ENCODE peak calls at places on chromosomes 16 and 17, in ten cellular contexts. One of them, this sample, is unnamed.

GRCh38 chr16:19936431-19936830 is 51.8 kb upstream of the GPRC5B start:
- DNase-seq in HFFc6: no peak
- DNase-seq in body of pancreas: no peak
- DNase-seq in psoas muscle: no peak
- DNase-seq in GM10248: no peak
- DNase-seq in LNCaP clone FGC: no peak
- DNase-seq in IMR-90: no peak
- DNase-seq in tibial artery: no peak
- DNase-seq in nephron progenitor cell: no peak
- DNase-seq in progenitor cell of endocrine pancreas: no peak
- DNase-seq in this sample: no peak

GRCh38 chr16:4689864-4690704 is 3.3 kb upstream of the NUDT16L1 start:
- DNase-seq in GM10248: no peak
- DNase-seq in tibial artery: no peak
- DNase-seq in psoas muscle: no peak
- DNase-seq in LNCaP clone FGC: no peak
- DNase-seq in progenitor cell of endocrine pancreas: no peak
- DNase-seq in HFFc6: no peak
- DNase-seq in IMR-90: no peak
- DNase-seq in nephron progenitor cell: no peak
- DNase-seq in body of pancreas: no peak
- DNase-seq in this sample: no peak

GRCh38 chr16:89322381-89323119 is 105.0 kb downstream of the ZNF778 start:
- DNase-seq in GM10248: no peak
- DNase-seq in LNCaP clone FGC: no peak
- DNase-seq in psoas muscle: peak
- DNase-seq in HFFc6: no peak
- DNase-seq in tibial artery: no peak
- DNase-seq in progenitor cell of endocrine pancreas: no peak
- DNase-seq in nephron progenitor cell: peak
- DNase-seq in body of pancreas: no peak
- DNase-seq in IMR-90: peak
- DNase-seq in this sample: no peak

GRCh38 chr17:77019955-77020379 is 120.8 kb upstream of the SEC14L1 start:
- DNase-seq in nephron progenitor cell: no peak
- DNase-seq in tibial artery: no peak
- DNase-seq in HFFc6: no peak
- DNase-seq in psoas muscle: no peak
- DNase-seq in GM10248: no peak
- DNase-seq in LNCaP clone FGC: no peak
- DNase-seq in progenitor cell of endocrine pancreas: no peak
- DNase-seq in IMR-90: no peak
- DNase-seq in body of pancreas: no peak
- DNase-seq in this sample: no peak

GRCh38 chr17:40540448-40540847 is 24.8 kb downstream of the CCR7 start:
- DNase-seq in tibial artery: peak
- DNase-seq in body of pancreas: no peak
- DNase-seq in IMR-90: no peak
- DNase-seq in nephron progenitor cell: no peak
- DNase-seq in LNCaP clone FGC: no peak
- DNase-seq in HFFc6: no peak
- DNase-seq in psoas muscle: no peak
- DNase-seq in progenitor cell of endocrine pancreas: no peak
- DNase-seq in GM10248: no peak
- DNase-seq in this sample: no peak

GRCh38 chr16:81842564-81843242 is 63.6 kb downstream of the PLCG2 start:
- DNase-seq in nephron progenitor cell: no peak
- DNase-seq in HFFc6: no peak
- DNase-seq in body of pancreas: no peak
- DNase-seq in GM10248: no peak
- DNase-seq in IMR-90: no peak
- DNase-seq in psoas muscle: no peak
- DNase-seq in tibial artery: no peak
- DNase-seq in LNCaP clone FGC: no peak
- DNase-seq in progenitor cell of endocrine pancreas: no peak
- DNase-seq in this sample: no peak

GRCh38 chr17:8875957-8876356 is 8.5 kb upstream of the PIK3R6 start:
- DNase-seq in tibial artery: no peak
- DNase-seq in LNCaP clone FGC: no peak
- DNase-seq in nephron progenitor cell: no peak
- DNase-seq in psoas muscle: no peak
- DNase-seq in GM10248: no peak
- DNase-seq in body of pancreas: no peak
- DNase-seq in IMR-90: peak
- DNase-seq in progenitor cell of endocrine pancreas: no peak
- DNase-seq in HFFc6: no peak
- DNase-seq in this sample: no peak

GRCh38 chr17:4950075-4950756 is 703 bp upstream of the ENO3 start:
- DNase-seq in LNCaP clone FGC: no peak
- DNase-seq in IMR-90: no peak
- DNase-seq in HFFc6: no peak
- DNase-seq in progenitor cell of endocrine pancreas: no peak
- DNase-seq in psoas muscle: peak
- DNase-seq in body of pancreas: peak
- DNase-seq in nephron progenitor cell: peak
- DNase-seq in GM10248: no peak
- DNase-seq in tibial artery: no peak
- DNase-seq in this sample: no peak

GRCh38 chr17:50198026-50198669 is 3.3 kb downstream of the COL1A1 start:
- DNase-seq in psoas muscle: peak
- DNase-seq in LNCaP clone FGC: peak
- DNase-seq in GM10248: peak
- DNase-seq in tibial artery: peak
- DNase-seq in nephron progenitor cell: peak
- DNase-seq in progenitor cell of endocrine pancreas: no peak
- DNase-seq in HFFc6: peak
- DNase-seq in IMR-90: peak
- DNase-seq in body of pancreas: peak
- DNase-seq in this sample: no peak

GRCh38 chr16:29940656-29941055 is 14.6 kb upstream of the KCTD13 start:
- DNase-seq in GM10248: no peak
- DNase-seq in psoas muscle: no peak
- DNase-seq in tibial artery: no peak
- DNase-seq in IMR-90: no peak
- DNase-seq in progenitor cell of endocrine pancreas: no peak
- DNase-seq in body of pancreas: no peak
- DNase-seq in nephron progenitor cell: no peak
- DNase-seq in LNCaP clone FGC: no peak
- DNase-seq in HFFc6: no peak
- DNase-seq in this sample: no peak

GRCh38 chr16:68265078-68265925 is 976 bp downstream of the SLC7A6 start:
- DNase-seq in progenitor cell of endocrine pancreas: no peak
- DNase-seq in HFFc6: peak
- DNase-seq in psoas muscle: peak
- DNase-seq in LNCaP clone FGC: no peak
- DNase-seq in GM10248: peak
- DNase-seq in tibial artery: peak
- DNase-seq in body of pancreas: peak
- DNase-seq in nephron progenitor cell: peak
- DNase-seq in IMR-90: peak
- DNase-seq in this sample: peak

GRCh38 chr17:68461589-68461988 is 4.3 kb upstream of the WIPI1 start:
- DNase-seq in body of pancreas: peak
- DNase-seq in psoas muscle: peak
- DNase-seq in IMR-90: no peak
- DNase-seq in tibial artery: no peak
- DNase-seq in progenitor cell of endocrine pancreas: no peak
- DNase-seq in nephron progenitor cell: no peak
- DNase-seq in HFFc6: no peak
- DNase-seq in GM10248: no peak
- DNase-seq in LNCaP clone FGC: no peak
- DNase-seq in this sample: no peak

GRCh38 chr17:7190276-7190917 is 11.2 kb upstream of the ASGR1 start:
- DNase-seq in HFFc6: no peak
- DNase-seq in progenitor cell of endocrine pancreas: no peak
- DNase-seq in body of pancreas: no peak
- DNase-seq in psoas muscle: no peak
- DNase-seq in GM10248: no peak
- DNase-seq in nephron progenitor cell: no peak
- DNase-seq in IMR-90: no peak
- DNase-seq in LNCaP clone FGC: no peak
- DNase-seq in tibial artery: no peak
- DNase-seq in this sample: no peak

GRCh38 chr17:7184091-7184488 is 4.9 kb upstream of the ASGR1 start:
- DNase-seq in GM10248: no peak
- DNase-seq in tibial artery: no peak
- DNase-seq in body of pancreas: peak
- DNase-seq in nephron progenitor cell: no peak
- DNase-seq in LNCaP clone FGC: peak
- DNase-seq in progenitor cell of endocrine pancreas: no peak
- DNase-seq in psoas muscle: no peak
- DNase-seq in HFFc6: no peak
- DNase-seq in IMR-90: no peak
- DNase-seq in this sample: no peak

GRCh38 chr17:7184647-7185046 is 5.5 kb upstream of the ASGR1 start:
- DNase-seq in HFFc6: no peak
- DNase-seq in GM10248: no peak
- DNase-seq in tibial artery: no peak
- DNase-seq in nephron progenitor cell: no peak
- DNase-seq in progenitor cell of endocrine pancreas: no peak
- DNase-seq in psoas muscle: no peak
- DNase-seq in LNCaP clone FGC: no peak
- DNase-seq in body of pancreas: no peak
- DNase-seq in IMR-90: no peak
- DNase-seq in this sample: no peak

GRCh38 chr17:7183433-7184090 is 4.4 kb upstream of the ASGR1 start:
- DNase-seq in HFFc6: no peak
- DNase-seq in body of pancreas: no peak
- DNase-seq in IMR-90: no peak
- DNase-seq in LNCaP clone FGC: no peak
- DNase-seq in tibial artery: no peak
- DNase-seq in psoas muscle: no peak
- DNase-seq in nephron progenitor cell: no peak
- DNase-seq in progenitor cell of endocrine pancreas: no peak
- DNase-seq in GM10248: no peak
- DNase-seq in this sample: no peak

DNA sequence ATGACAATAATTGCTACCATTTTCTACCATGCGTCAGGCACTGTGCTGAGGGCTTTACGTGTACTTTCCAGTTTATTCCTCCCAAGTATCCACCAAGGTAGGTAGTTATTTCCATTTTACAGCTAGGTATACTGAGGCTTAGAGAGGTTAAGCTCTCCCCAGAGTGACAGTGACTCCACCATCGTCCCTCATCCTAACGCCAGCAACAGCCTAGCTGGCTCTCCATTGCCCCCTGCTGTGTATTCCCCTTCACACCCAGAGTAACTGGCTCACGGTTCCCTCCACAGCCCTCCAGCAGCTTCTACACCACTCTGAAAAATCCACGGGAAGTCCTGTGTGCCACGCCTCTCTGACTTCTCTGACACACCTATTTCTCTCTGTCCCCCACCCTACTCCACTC is 7.1 kb upstream of the ASGR1 start:
- DNase-seq in body of pancreas: no peak
- DNase-seq in nephron progenitor cell: no peak
- DNase-seq in tibial artery: no peak
- DNase-seq in GM10248: no peak
- DNase-seq in HFFc6: no peak
- DNase-seq in IMR-90: no peak
- DNase-seq in progenitor cell of endocrine pancreas: no peak
- DNase-seq in LNCaP clone FGC: no peak
- DNase-seq in psoas muscle: no peak
- DNase-seq in this sample: no peak
- TF ChIP-seq CTCF in body of pancreas: no peak
- TF ChIP-seq CTCF in nephron progenitor cell: no peak
- TF ChIP-seq CTCF in tibial artery: no peak
- TF ChIP-seq CTCF in GM10248: no peak
- TF ChIP-seq CTCF in HFFc6: peak
- TF ChIP-seq CTCF in IMR-90: peak
- TF ChIP-seq CTCF in progenitor cell of endocrine pancreas: peak
- TF ChIP-seq CTCF in LNCaP clone FGC: peak
- TF ChIP-seq CTCF in psoas muscle: no peak
- TF ChIP-seq CTCF in this sample: peak

GRCh38 chr17:19410875-19411291 is at the start of gene RNF112:
- DNase-seq in nephron progenitor cell: no peak
- DNase-seq in IMR-90: peak
- DNase-seq in body of pancreas: no peak
- DNase-seq in GM10248: no peak
- DNase-seq in psoas muscle: peak
- DNase-seq in progenitor cell of endocrine pancreas: no peak
- DNase-seq in LNCaP clone FGC: no peak
- DNase-seq in HFFc6: peak
- DNase-seq in tibial artery: no peak
- DNase-seq in this sample: no peak
- TF ChIP-seq CTCF in nephron progenitor cell: no peak
- TF ChIP-seq CTCF in IMR-90: peak
- TF ChIP-seq CTCF in body of pancreas: no peak
- TF ChIP-seq CTCF in GM10248: no peak
- TF ChIP-seq CTCF in psoas muscle: no peak
- TF ChIP-seq CTCF in progenitor cell of endocrine pancreas: no peak
- TF ChIP-seq CTCF in LNCaP clone FGC: no peak
- TF ChIP-seq CTCF in HFFc6: no peak
- TF ChIP-seq CTCF in tibial artery: peak
- TF ChIP-seq CTCF in this sample: no peak

GRCh38 chr17:82297804-82298537 is 19.4 kb downstream of the CD7 start:
- DNase-seq in psoas muscle: peak
- DNase-seq in tibial artery: peak
- DNase-seq in LNCaP clone FGC: peak
- DNase-seq in IMR-90: peak
- DNase-seq in body of pancreas: peak
- DNase-seq in HFFc6: peak
- DNase-seq in GM10248: peak
- DNase-seq in progenitor cell of endocrine pancreas: no peak
- DNase-seq in nephron progenitor cell: no peak
- DNase-seq in this sample: peak
- TF ChIP-seq CTCF in psoas muscle: no peak
- TF ChIP-seq CTCF in tibial artery: no peak
- TF ChIP-seq CTCF in LNCaP clone FGC: no peak
- TF ChIP-seq CTCF in IMR-90: no peak
- TF ChIP-seq CTCF in body of pancreas: no peak
- TF ChIP-seq CTCF in HFFc6: peak
- TF ChIP-seq CTCF in GM10248: peak
- TF ChIP-seq CTCF in progenitor cell of endocrine pancreas: no peak
- TF ChIP-seq CTCF in nephron progenitor cell: no peak
- TF ChIP-seq CTCF in this sample: no peak

GRCh38 chr16:75727221-75727620 is 931 bp upstream of the CPHXL start:
- DNase-seq in progenitor cell of endocrine pancreas: no peak
- DNase-seq in nephron progenitor cell: no peak
- DNase-seq in LNCaP clone FGC: no peak
- DNase-seq in tibial artery: no peak
- DNase-seq in GM10248: no peak
- DNase-seq in body of pancreas: no peak
- DNase-seq in HFFc6: no peak
- DNase-seq in psoas muscle: no peak
- DNase-seq in IMR-90: no peak
- DNase-seq in this sample: no peak

GRCh38 chr16:75733305-75734141 is 7.2 kb upstream of the CPHXL start:
- DNase-seq in tibial artery: peak
- DNase-seq in HFFc6: peak
- DNase-seq in psoas muscle: no peak
- DNase-seq in body of pancreas: no peak
- DNase-seq in progenitor cell of endocrine pancreas: no peak
- DNase-seq in IMR-90: peak
- DNase-seq in nephron progenitor cell: peak
- DNase-seq in LNCaP clone FGC: no peak
- DNase-seq in GM10248: no peak
- DNase-seq in this sample: peak

DNA sequence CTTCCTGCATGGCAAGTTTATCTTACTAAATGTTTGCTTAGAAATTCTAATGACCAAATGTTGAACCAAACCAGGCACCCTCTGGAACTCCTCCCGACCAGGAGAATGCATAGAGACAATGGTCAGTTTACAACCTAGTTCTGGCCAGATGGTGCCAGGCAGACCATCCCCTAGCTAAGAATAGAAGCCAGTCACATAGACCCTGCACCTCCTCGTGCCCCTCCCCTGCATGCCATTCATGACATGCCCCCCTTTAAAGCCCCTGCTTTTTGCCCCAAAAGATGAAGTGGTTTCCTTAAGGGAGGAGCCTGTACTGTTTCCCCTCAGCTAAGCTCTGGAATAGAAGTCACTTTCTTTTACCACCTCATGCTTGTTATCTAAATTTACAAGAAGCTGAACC is 6.6 kb upstream of the CPHXL start:
- DNase-seq in psoas muscle: no peak
- DNase-seq in HFFc6: no peak
- DNase-seq in progenitor cell of endocrine pancreas: no peak
- DNase-seq in IMR-90: no peak
- DNase-seq in GM10248: no peak
- DNase-seq in nephron progenitor cell: no peak
- DNase-seq in tibial artery: no peak
- DNase-seq in body of pancreas: no peak
- DNase-seq in LNCaP clone FGC: peak
- DNase-seq in this sample: no peak
- TF ChIP-seq CTCF in psoas muscle: no peak
- TF ChIP-seq CTCF in HFFc6: no peak
- TF ChIP-seq CTCF in progenitor cell of endocrine pancreas: no peak
- TF ChIP-seq CTCF in IMR-90: no peak
- TF ChIP-seq CTCF in GM10248: no peak
- TF ChIP-seq CTCF in nephron progenitor cell: no peak
- TF ChIP-seq CTCF in tibial artery: no peak
- TF ChIP-seq CTCF in body of pancreas: no peak
- TF ChIP-seq CTCF in LNCaP clone FGC: no peak
- TF ChIP-seq CTCF in this sample: no peak